ENCODE peak calls at places on chromosomes 6 and 20, in eight cellular contexts. B is NCI-H1105 treated with DMSO at 0.1 percent for 48 hours; A is effector CD4-positive, alpha-beta T cell; T is MG63; I is fibroblast of the aortic adventitia; K is left ventricle myocardium superior; R is AG09309; V is AG08395. L is an unnamed sample.

GRCh38 chr6:12637960-12638641 is 78.5 kb upstream of the PHACTR1 start:
- DNase-seq in B (peak; percentile 51), A (no peak), T (peak; percentile 49), I (peak; percentile 47), K (peak; percentile 46), R (peak; percentile 14), V (peak; percentile 67), L (peak; percentile 12)

GRCh38 chr6:144305567-144305966 is 20.4 kb downstream of the UTRN start:
- DNase-seq in B (no peak), A (no peak), T (no peak), I (no peak), K (no peak), R (no peak), V (no peak), L (no peak)

GRCh38 chr20:59938221-59938620 is 1.9 kb downstream of the PPP1R3D start:
- DNase-seq in B (no peak), A (no peak), T (no peak), I (peak; percentile 47), K (no peak), R (no peak), V (peak; percentile 70), L (no peak)

GRCh38 chr20:6038256-6038655 is 15.6 kb downstream of the LRRN4 start:
- DNase-seq in B (no peak), A (no peak), T (no peak), I (no peak), K (peak; percentile 71), R (no peak), V (no peak), L (no peak)

GRCh38 chr6:79446006-79446405 is 91.2 kb downstream of the LCA5 start:
- DNase-seq in B (no peak), A (no peak), T (peak; percentile 33), I (no peak), K (no peak), R (no peak), V (no peak), L (no peak)

GRCh38 chr20:46070215-46070910 is 19.4 kb downstream of the NCOA5 start:
- DNase-seq in B (no peak), A (no peak), T (no peak), I (peak; percentile 85), K (no peak), R (peak; percentile 23), V (peak; percentile 75), L (no peak)

GRCh38 chr20:45506398-45506797 is 9.0 kb downstream of the SPINT3 start:
- DNase-seq in B (no peak), A (no peak), T (no peak), I (no peak), K (no peak), R (no peak), V (no peak), L (no peak)

GRCh38 chr6:126480268-126480667 is 140.4 kb downstream of the CENPW start:
- DNase-seq in B (no peak), A (no peak), T (no peak), I (no peak), K (no peak), R (no peak), V (no peak), L (no peak)

GRCh38 chr6:166010136-166010535 is 157.5 kb downstream of the TBXT start:
- DNase-seq in B (no peak), A (no peak), T (peak; percentile 64), I (no peak), K (no peak), R (no peak), V (no peak), L (no peak)

GRCh38 chr6:37705239-37706051 is 7.8 kb upstream of the MDGA1 start:
- DNase-seq in B (no peak), A (peak; percentile 63), T (peak; percentile 74), I (peak; percentile 83), K (peak; percentile 89), R (no peak), V (peak; percentile 94), L (peak; percentile 50)

GRCh38 chr6:142680308-142680707 is 264.7 kb downstream of the HIVEP2 start:
- DNase-seq in B (no peak), A (peak; percentile 14), T (peak; percentile 83), I (peak; percentile 60), K (no peak), R (no peak), V (peak; percentile 71), L (no peak)

GRCh38 chr6:78911218-78911617 is 43.9 kb downstream of the IRAK1BP1 start:
- DNase-seq in B (no peak), A (no peak), T (no peak), I (peak; percentile 4), K (no peak), R (no peak), V (no peak), L (no peak)

GRCh38 chr20:51800132-51800721 is 2.1 kb downstream of the SALL4 start:
- DNase-seq in B (peak; percentile 80), A (peak; percentile 26), T (peak; percentile 61), I (peak; percentile 23), K (peak; percentile 71), R (no peak), V (peak; percentile 64), L (peak; percentile 46)

GRCh38 chr6:90168693-90169131 is 127.9 kb downstream of the BACH2 start:
- DNase-seq in B (no peak), A (no peak), T (no peak), I (peak; percentile 44), K (no peak), R (no peak), V (peak; percentile 31), L (no peak)

L was measured in activated T-helper 2 cell treated with anti-CD3 and anti-CD28 coated beads, Interferon-gamma antibody, Interleukin-2, Interleukin-4, amounts not matched to agents 10 μg/mL and 5 μg/mL and 100 μg/mL, durations not matched to agents 14 hours and 24 hours and 36 hours.